ENCODE peak calls at places on chromosomes 13 and 19, in six cellular contexts. T, U, Z, L, H and Y are unnamed samples.

GRCh38 chr13:48644141-48644540 is 9.6 kb upstream of the CYSLTR2 start:
- DNase-seq in L (no peak), Z (no peak), T (no peak), U (no peak), H (no peak), Y (no peak)

GRCh38 chr19:3224346-3225325 is at the start of gene CELF5:
- DNase-seq in Z (no peak), T (no peak), L (no peak), U (peak; percentile 47), H (peak; percentile 37), Y (no peak)

GRCh38 chr19:3671680-3672574 is 28.3 kb downstream of the PIP5K1C start:
- DNase-seq in Z (no peak), L (peak; percentile 25), T (no peak), U (no peak), H (no peak), Y (no peak)

GRCh38 chr19:47230122-47230920 is 678 bp downstream of the BBC3 start:
- DNase-seq in H (no peak), Z (no peak), T (peak; percentile 69), U (peak; percentile 38), L (peak; percentile 10), Y (no peak)

GRCh38 chr19:37867831-37868230 is 38.6 kb downstream of the WDR87 start:
- DNase-seq in T (no peak), Z (no peak), H (no peak), U (peak; percentile 40), L (peak; percentile 70), Y (no peak)

GRCh38 chr19:8482696-8483095 is 19.7 kb downstream of the PRAM1 start:
- DNase-seq in T (no peak), H (no peak), U (no peak), L (no peak), Z (no peak), Y (no peak)

GRCh38 chr19:2478756-2479555 is 3.0 kb downstream of the GADD45B start:
- DNase-seq in Z (no peak), H (no peak), U (no peak), T (peak; percentile 76), L (peak; percentile 57), Y (no peak)

GRCh38 chr13:86567119-86567518 is 767.9 kb upstream of the SLITRK6 start:
- DNase-seq in Z (no peak), H (no peak), L (no peak), T (no peak), U (no peak), Y (no peak)

GRCh38 chr13:91323349-91323748 is 24.1 kb upstream of the MIR17HG start:
- DNase-seq in H (no peak), T (no peak), Z (no peak), L (no peak), U (no peak), Y (no peak)

GRCh38 chr19:13995017-13995728 is 10.9 kb downstream of the RFX1 start:
- DNase-seq in T (no peak), H (no peak), L (no peak), Z (no peak), U (no peak), Y (no peak)